ENCODE peak calls at places on chromosomes 11 and 22, in six cellular contexts. N is iris pigment epithelial cell; Q is activated T-cell treated with anti-CD3 and anti-CD28 coated beads for 1 hour; F is left ventricle myocardium superior; R is HEK293T; L is stimulated activated CD8-positive, alpha-beta memory T cell treated with anti-CD3 and anti-CD28 coated beads, Interleukin-4, amount 100 ng/mL, for 4 hours. M is an unnamed sample.

GRCh38 chr11:104057908-104058307 is 21.5 kb downstream of the DDI1 start:
- DNase-seq in Q (no peak), F (no peak), L (no peak), N (no peak), R (no peak), M (no peak)

GRCh38 chr11:16793009-16793408 is 54.6 kb downstream of the C11orf58 start:
- DNase-seq in Q (no peak), N (no peak), R (no peak), F (no peak), L (no peak), M (no peak)

GRCh38 chr11:88178211-88178610 is 3.0 kb upstream of the RAB38 start:
- DNase-seq in Q (no peak), L (no peak), N (peak), F (no peak), R (no peak), M (peak)

GRCh38 chr22:30290679-30291333 is 1.5 kb upstream of the CASTOR1 start:
- DNase-seq in L (no peak), Q (no peak), F (peak), N (peak), R (no peak), M (peak)

GRCh38 chr11:126592496-126593410 is 237.3 kb downstream of the ST3GAL4 start:
- DNase-seq in Q (no peak), N (no peak), L (no peak), R (no peak), F (no peak), M (no peak)

GRCh38 chr22:37817705-37818311 is 5.4 kb upstream of the GALR3 start:
- DNase-seq in R (peak), F (peak), N (peak), L (peak), Q (peak), M (peak)

GRCh38 chr11:126415669-126416420 is 60.4 kb downstream of the ST3GAL4 start:
- DNase-seq in Q (no peak), N (no peak), F (peak), L (no peak), R (no peak), M (no peak)

GRCh38 chr11:44625759-44626523 is 60.5 kb downstream of the CD82 start:
- DNase-seq in N (no peak), L (no peak), F (no peak), R (no peak), Q (no peak), M (no peak)

GRCh38 chr11:7513210-7514098 is at the start of gene PPFIBP2:
- DNase-seq in L (peak), N (peak), F (peak), Q (peak), R (peak), M (peak)

GRCh38 chr22:20558534-20558933 is 51.1 kb downstream of the MED15 start:
- DNase-seq in F (no peak), N (no peak), R (no peak), L (no peak), Q (no peak), M (no peak)

GRCh38 chr11:70525466-70525865 is 127.1 kb downstream of the CTTN start:
- DNase-seq in F (peak), N (no peak), R (no peak), L (no peak), Q (no peak), M (no peak)

GRCh38 chr11:13216019-13217006 is 61.3 kb upstream of the BMAL1 start:
- DNase-seq in Q (no peak), N (peak), R (no peak), L (no peak), F (no peak), M (peak)

GRCh38 chr11:118109231-118109630 is 22.5 kb upstream of the SMIM35 start:
- DNase-seq in Q (no peak), L (no peak), F (peak), R (no peak), N (peak), M (peak)

GRCh38 chr22:33918676-33919590 is 1.3 kb downstream of the LARGE1 start:
- DNase-seq in R (no peak), F (no peak), N (peak), L (no peak), Q (no peak), M (peak)

GRCh38 chr11:118886681-118887111 is 3.0 kb downstream of the CXCR5 start:
- DNase-seq in N (no peak), Q (no peak), R (no peak), F (no peak), L (no peak), M (no peak)

M was measured in GM23248.